ENCODE peak calls at places on chromosome 14, in four cellular contexts. H is H1, B is HCT116, R is K562. O is an unnamed sample.

GRCh38 chr14:85764809-85765208 is 234.9 kb downstream of the FLRT2 start:
- DNase-seq in B (no peak), R (no peak), H (no peak), O (no peak)

GRCh38 chr14:76083796-76084195 is 67.9 kb upstream of the GPATCH2L start:
- DNase-seq in B (no peak), H (no peak), R (peak), O (no peak)

GRCh38 chr14:61103541-61104339 is 122.7 kb downstream of the SLC38A6 start:
- DNase-seq in B (peak), H (peak), R (peak), O (no peak)

GRCh38 chr14:45787167-45787566 is 534.2 kb upstream of the MIS18BP1 start:
- DNase-seq in H (no peak), B (peak), R (no peak), O (no peak)

GRCh38 chr14:105064721-105065143 is 498 bp downstream of the GPR132 start:
- DNase-seq in R (peak), H (no peak), B (no peak), O (no peak)

GRCh38 chr14:28603606-28604005 is 163.0 kb upstream of the FOXG1 start:
- DNase-seq in R (no peak), H (no peak), B (no peak), O (no peak)

GRCh38 chr14:54640480-54640879 is 73.6 kb downstream of the SAMD4A start:
- DNase-seq in B (no peak), R (no peak), H (no peak), O (no peak)

GRCh38 chr14:21300892-21301291 is 21.0 kb downstream of the RPGRIP1 start:
- DNase-seq in H (peak), B (no peak), R (peak), O (no peak)

GRCh38 chr14:32453857-32454810 is 125.0 kb downstream of the AKAP6 start:
- DNase-seq in B (no peak), H (no peak), R (no peak), O (no peak)

GRCh38 chr14:30243805-30244204 is 315.2 kb upstream of the G2E3 start:
- DNase-seq in B (no peak), R (no peak), H (no peak), O (no peak)

GRCh38 chr14:51479584-51480305 is 172.0 kb upstream of the FRMD6 start:
- DNase-seq in H (no peak), B (no peak), R (no peak), O (peak)

GRCh38 chr14:103730490-103731035 is 15.0 kb downstream of the ZFYVE21 start:
- DNase-seq in H (no peak), B (no peak), R (peak), O (no peak)

GRCh38 chr14:91996951-91997371 is 42.9 kb downstream of the TRIP11 start:
- DNase-seq in H (no peak), R (peak), B (peak), O (no peak)

GRCh38 chr14:106210650-106211049 is 684.3 kb downstream of the TMEM121 start:
- DNase-seq in H (no peak), B (no peak), R (no peak), O (no peak)

GRCh38 chr14:77024171-77024627 is 4.3 kb downstream of the IRF2BPL start:
- DNase-seq in B (no peak), H (peak), R (peak), O (no peak)

GRCh38 chr14:30443368-30444007 is 115.5 kb upstream of the G2E3 start:
- DNase-seq in H (no peak), B (peak), R (no peak), O (no peak)

GRCh38 chr14:97002454-97002853 is 205.3 kb downstream of the VRK1 start:
- DNase-seq in H (no peak), R (no peak), B (no peak), O (no peak)

GRCh38 chr14:87632796-87633195 is 360.2 kb downstream of the GALC start:
- DNase-seq in R (no peak), B (no peak), H (no peak), O (no peak)

GRCh38 chr14:55448146-55448614 is 7.8 kb upstream of the TBPL2 start:
- DNase-seq in H (no peak), B (peak), R (peak), O (no peak)

GRCh38 chr14:103679351-103679750 is 35.9 kb downstream of the XRCC3 start:
- DNase-seq in R (no peak), H (peak), B (peak), O (peak)

GRCh38 chr14:20327005-20327869 is 5.8 kb downstream of the CCNB1IP1 start:
- DNase-seq in H (no peak), B (peak), R (no peak), O (peak)

GRCh38 chr14:75399819-75400678 is 27.8 kb upstream of the JDP2 start:
- DNase-seq in R (no peak), H (no peak), B (no peak), O (no peak)

GRCh38 chr14:50829472-50830043 is 1.4 kb downstream of the NIN start:
- DNase-seq in H (peak), B (no peak), R (no peak), O (no peak)

GRCh38 chr14:23085458-23085857 is 9.5 kb downstream of the ACIN1 start:
- DNase-seq in R (no peak), H (no peak), B (no peak), O (no peak)

GRCh38 chr14:100887728-100888335 is 15.7 kb downstream of the RTL1 start:
- DNase-seq in R (no peak), H (no peak), B (no peak), O (no peak)

GRCh38 chr14:23639048-23639890 is 3.1 kb downstream of the DHRS2 start:
- DNase-seq in B (no peak), H (no peak), R (no peak), O (no peak)

GRCh38 chr14:105117710-105118385 is 50.7 kb downstream of the JAG2 start:
- DNase-seq in B (no peak), R (no peak), H (no peak), O (no peak)

GRCh38 chr14:95410838-95411237 is 91.1 kb upstream of the CLMN start:
- DNase-seq in B (no peak), R (no peak), H (no peak), O (no peak)

GRCh38 chr14:95415993-95416392 is 96.3 kb upstream of the CLMN start:
- DNase-seq in H (no peak), B (no peak), R (no peak), O (no peak)

GRCh38 chr14:95417492-95417891 is 97.8 kb upstream of the CLMN start:
- DNase-seq in B (no peak), H (no peak), R (no peak), O (no peak)

GRCh38 chr14:95409472-95410307 is 90.0 kb upstream of the CLMN start:
- DNase-seq in H (no peak), R (no peak), B (no peak), O (no peak)

DNA sequence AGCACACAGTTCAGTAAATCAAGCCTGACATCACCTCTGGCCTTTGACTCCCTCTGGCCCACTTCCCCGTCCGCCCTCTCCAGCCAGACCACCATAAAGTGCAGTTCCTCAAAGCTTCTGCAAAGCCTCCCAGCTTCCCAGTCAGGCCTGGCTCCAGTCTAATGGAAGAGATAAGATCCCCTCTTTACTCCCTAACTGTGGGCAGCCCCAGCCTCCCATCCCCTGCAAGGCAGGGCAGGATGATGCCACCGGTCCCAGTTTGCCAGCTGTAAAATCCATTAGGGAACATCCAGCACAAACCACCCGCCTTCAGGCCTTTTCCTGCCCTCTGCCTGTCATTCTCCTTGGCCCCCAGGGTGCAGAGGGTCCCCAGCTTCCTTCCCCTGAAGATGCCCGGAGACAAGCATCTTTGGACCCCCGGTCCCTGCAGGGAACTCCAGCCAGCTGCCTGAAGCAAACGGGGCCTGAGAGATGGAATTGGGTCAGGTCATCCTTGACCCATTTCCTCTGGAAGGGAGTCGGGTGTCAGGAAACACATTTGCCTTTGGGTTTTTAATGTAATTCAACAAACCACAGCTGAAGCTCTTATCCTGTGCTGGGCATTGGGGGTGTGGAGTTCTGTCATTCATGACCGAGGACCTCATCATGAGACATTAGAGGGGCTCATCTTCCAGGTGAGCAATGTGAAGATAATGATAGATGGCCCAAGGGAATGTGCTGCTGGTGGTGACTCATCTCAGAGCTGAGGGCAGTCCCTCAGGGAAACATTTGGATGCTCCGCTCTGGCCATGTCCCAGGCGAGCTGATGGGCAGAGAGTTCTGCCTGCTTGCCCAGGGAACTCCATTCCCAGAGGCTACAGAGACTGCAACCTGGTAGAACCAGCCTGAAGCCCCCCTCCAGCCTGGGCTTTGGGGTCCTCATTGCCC is 93.8 kb upstream of the CLMN start:
- DNase-seq in B (no peak), R (no peak), H (no peak), O (no peak)
- TF ChIP-seq EGR1 in B (no peak), R (no peak), H (no peak), O (no peak)

GRCh38 chr14:64266206-64266605 is 28.0 kb downstream of the ESR2 start:
- DNase-seq in H (no peak), R (no peak), B (no peak), O (no peak)
- TF ChIP-seq EGR1 in H (no peak), R (no peak), B (no peak), O (no peak)

GRCh38 chr14:68939893-68940613 is 39.0 kb downstream of the ACTN1 start:
- DNase-seq in R (no peak), B (no peak), H (no peak), O (no peak)
- TF ChIP-seq EGR1 in R (no peak), B (no peak), H (no peak), O (no peak)

DNA sequence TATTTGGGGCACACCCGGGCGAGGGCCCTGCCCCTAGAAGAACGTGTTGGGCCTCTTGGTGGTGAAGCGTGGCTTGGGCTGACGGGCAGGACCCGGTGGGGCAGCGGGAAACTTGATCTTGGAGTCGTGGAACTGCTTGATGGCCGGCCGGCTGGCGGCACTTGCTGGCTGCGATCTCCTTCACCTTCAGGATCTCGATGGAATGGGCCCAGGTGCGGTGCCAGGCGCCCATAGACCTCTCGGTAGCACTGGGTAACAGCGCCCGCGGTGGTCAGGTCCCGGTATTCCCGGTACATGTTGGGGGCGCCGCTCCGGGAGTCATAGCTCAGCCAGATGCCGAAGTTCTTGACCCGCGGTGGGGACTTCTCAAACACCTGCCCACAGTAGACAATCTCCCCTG is 16.5 kb downstream of the UBR7 start:
- DNase-seq in B (no peak), H (no peak), R (no peak), O (no peak)
- TF ChIP-seq EGR1 in B (no peak), H (no peak), R (no peak), O (no peak)

DNA sequence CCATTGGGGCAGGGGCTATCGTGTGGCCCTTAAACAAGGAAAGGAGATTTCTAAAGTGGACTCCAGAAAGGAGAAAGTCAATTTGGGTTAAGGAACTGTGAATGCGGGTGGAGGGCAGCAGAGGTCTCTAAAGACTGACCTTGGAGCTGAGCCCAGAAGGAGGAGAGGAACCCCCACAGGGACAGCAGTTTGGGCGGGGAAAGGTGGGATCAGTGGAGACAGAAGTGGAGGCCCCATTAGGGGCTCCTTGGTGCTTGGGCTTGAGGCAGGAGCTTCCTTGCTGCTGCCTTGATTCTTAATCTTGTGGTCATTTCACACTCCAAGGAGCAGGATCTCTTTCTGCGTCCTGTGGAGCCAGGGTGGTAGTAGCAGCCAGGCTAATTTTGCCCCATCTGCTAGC is 1.5 kb upstream of the CLMN start:
- DNase-seq in R (no peak), H (no peak), B (no peak), O (no peak)
- TF ChIP-seq EGR1 in R (no peak), H (no peak), B (no peak), O (no peak)

DNA sequence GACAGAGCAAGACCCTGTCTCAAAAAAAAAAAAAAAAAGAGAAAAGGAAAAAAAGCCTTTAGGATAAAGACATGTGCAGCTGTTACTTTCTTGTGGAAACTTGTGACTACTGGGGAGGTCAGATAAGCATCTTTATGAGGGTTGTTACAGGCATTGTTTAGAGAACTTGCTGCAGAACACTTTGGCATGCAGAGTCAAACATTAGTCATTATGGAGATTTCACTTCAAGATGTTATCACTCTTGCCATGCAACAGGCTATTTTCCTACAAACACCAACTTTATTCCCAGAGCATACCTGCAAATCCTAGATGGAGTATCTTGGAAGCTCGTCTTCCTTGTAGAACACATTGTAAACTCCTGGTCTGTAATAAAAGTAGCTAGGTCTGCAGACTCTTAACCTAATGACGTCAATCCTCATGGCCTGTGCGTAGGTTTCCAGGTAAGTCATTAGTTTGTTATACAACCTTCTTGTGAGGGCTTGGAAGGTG is 36.3 kb upstream of the WDR89 start:
- DNase-seq in B (no peak), R (no peak), H (no peak), O (no peak)
- TF ChIP-seq EGR1 in B (no peak), R (no peak), H (no peak), O (no peak)

GRCh38 chr14:89615421-89615820 is 198.4 kb upstream of the FOXN3 start:
- DNase-seq in B (no peak), H (no peak), R (no peak), O (no peak)
- TF ChIP-seq EGR1 in B (no peak), H (no peak), R (no peak), O (no peak)

GRCh38 chr14:102116361-102117180 is 23.1 kb upstream of the WDR20 start:
- DNase-seq in R (no peak), H (no peak), B (no peak), O (no peak)

GRCh38 chr14:102121567-102121966 is 18.1 kb upstream of the WDR20 start:
- DNase-seq in R (no peak), H (no peak), B (no peak), O (no peak)

GRCh38 chr14:102120888-102121287 is 18.8 kb upstream of the WDR20 start:
- DNase-seq in B (no peak), H (no peak), R (no peak), O (no peak)

DNA sequence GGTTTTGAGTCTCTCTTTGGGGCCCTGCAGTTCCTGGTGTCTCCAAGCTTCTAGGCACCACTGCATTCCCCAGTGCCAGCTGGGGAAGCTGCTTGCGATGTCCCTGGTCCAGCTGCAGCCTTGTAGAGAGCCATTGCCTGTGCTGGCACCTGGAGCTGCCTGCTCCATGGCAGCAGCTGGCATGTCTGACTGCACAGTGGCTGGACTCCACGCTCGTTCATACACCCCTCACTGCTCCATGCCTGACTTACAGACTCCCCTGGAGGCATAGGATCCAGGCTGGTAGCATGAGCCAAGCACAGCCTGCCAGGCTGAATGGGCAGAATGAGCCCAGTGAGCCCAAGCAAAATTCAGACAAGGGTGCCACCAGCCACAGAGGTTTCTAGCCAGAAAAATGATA is 21.8 kb upstream of the WDR20 start:
- DNase-seq in B (no peak), R (no peak), H (no peak), O (no peak)
- TF ChIP-seq EGR1 in B (no peak), R (no peak), H (no peak), O (no peak)

GRCh38 chr14:53042480-53042879 is 91.6 kb upstream of the FERMT2 start:
- DNase-seq in R (no peak), H (no peak), B (no peak), O (no peak)
- TF ChIP-seq EGR1 in R (no peak), H (no peak), B (no peak), O (no peak)

O was measured in GM12878.